ENCODE peak calls at places on chromosomes 2 and 18, in nine cellular contexts. U is adrenal gland, J is HAP-1, R is Peyer's patch, M is small intestine, V is psoas muscle, S is transverse colon, O is NT2/D1, X is breast epithelium. W is an unnamed sample.

GRCh38 chr2:234003972-234004617 is 46.4 kb upstream of the SPP2 start:
- DNase-seq in M (no peak), J (no peak), O (no peak), S (no peak), U (peak; percentile 57), V (peak; percentile 53), X (peak; percentile 72), R (no peak), W (no peak)

GRCh38 chr18:11983592-11983991 is 2.3 kb downstream of the IMPA2 start:
- DNase-seq in S (peak; percentile 45), J (peak; percentile 58), M (no peak), V (no peak), O (no peak), X (no peak), R (no peak), U (peak; percentile 39), W (peak; percentile 60)

GRCh38 chr2:217958889-217959235 is 43.9 kb downstream of the TNS1 start:
- DNase-seq in U (peak; percentile 10), X (no peak), M (no peak), J (no peak), S (no peak), V (no peak), R (no peak), O (no peak), W (peak; percentile 41)

GRCh38 chr2:170715932-170716777 is 1.0 kb downstream of the SP5 start:
- DNase-seq in R (no peak), S (peak; percentile 13), X (no peak), V (no peak), O (no peak), J (no peak), M (peak; percentile 18), U (no peak), W (peak; percentile 69)

GRCh38 chr18:9535430-9535972 is 60.2 kb downstream of the RALBP1 start:
- DNase-seq in O (no peak), J (no peak), S (no peak), V (peak; percentile 24), X (no peak), M (no peak), U (peak; percentile 83), R (no peak), W (no peak)

GRCh38 chr2:9763356-9764152 is 79.7 kb upstream of the TAF1B start:
- DNase-seq in O (no peak), V (no peak), S (no peak), R (no peak), U (peak; percentile 56), J (no peak), X (no peak), M (no peak), W (no peak)

GRCh38 chr2:128304330-128304714 is 14.3 kb downstream of the HS6ST1 start:
- DNase-seq in R (no peak), V (peak; percentile 4), J (no peak), O (no peak), X (no peak), U (no peak), S (no peak), M (no peak), W (peak; percentile 53)

GRCh38 chr2:220147590-220147989 is 520.2 kb downstream of the SLC4A3 start:
- DNase-seq in R (no peak), X (no peak), V (no peak), U (no peak), J (no peak), S (no peak), M (no peak), O (no peak), W (no peak)

GRCh38 chr2:179642462-179642861 is 218.9 kb downstream of the ZNF385B start:
- DNase-seq in O (no peak), V (no peak), S (no peak), U (no peak), R (no peak), M (no peak), J (no peak), X (no peak), W (no peak)

GRCh38 chr18:25661836-25662235 is 309.9 kb upstream of the ZNF521 start:
- DNase-seq in R (no peak), X (no peak), M (no peak), O (no peak), J (no peak), V (no peak), U (no peak), S (no peak), W (no peak)

GRCh38 chr2:855177-855576 is 95.5 kb upstream of the SNTG2 start:
- DNase-seq in R (no peak), M (no peak), X (no peak), S (no peak), V (no peak), J (no peak), U (no peak), O (no peak), W (no peak)

GRCh38 chr2:129502781-129503180 is 476.7 kb upstream of the RAB6C start:
- DNase-seq in S (no peak), J (no peak), V (no peak), M (no peak), X (no peak), U (no peak), R (no peak), O (no peak), W (no peak)

GRCh38 chr18:12455511-12455910 is 47.8 kb downstream of the PRELID3A start:
- DNase-seq in X (no peak), U (no peak), O (no peak), M (no peak), V (no peak), R (no peak), J (no peak), S (no peak), W (no peak)

GRCh38 chr18:79988925-79989361 is 580 bp upstream of the TXNL4A start:
- DNase-seq in R (peak; percentile 43), V (peak; percentile 36), M (no peak), U (peak; percentile 82), S (peak; percentile 42), O (no peak), J (peak; percentile 32), X (peak; percentile 57), W (peak; percentile 77)

GRCh38 chr2:54404270-54404669 is 51.9 kb upstream of the SPTBN1 start:
- DNase-seq in X (no peak), M (no peak), J (no peak), O (no peak), S (no peak), R (no peak), V (no peak), U (no peak), W (no peak)

GRCh38 chr2:113707106-113707505 is 49.3 kb downstream of the SLC35F5 start:
- DNase-seq in U (no peak), O (no peak), J (no peak), R (no peak), V (no peak), M (peak; percentile 48), S (no peak), X (no peak), W (no peak)

GRCh38 chr2:188519133-188519532 is 227.5 kb downstream of the GULP1 start:
- DNase-seq in V (no peak), S (no peak), U (no peak), J (no peak), O (no peak), X (no peak), R (no peak), M (no peak), W (no peak)

GRCh38 chr2:79554899-79555298 is 42.0 kb downstream of the CTNNA2 start:
- DNase-seq in R (no peak), O (peak; percentile 15), J (no peak), M (no peak), V (no peak), U (no peak), X (no peak), S (no peak), W (no peak)
- H3K9me3 ChIP-seq in R (no peaks in the 10 kb centered on the region), O (peaks cover 45% of the 10 kb centered on the region), J (no peaks in the 10 kb centered on the region), M (no peaks in the 10 kb centered on the region), V (no peaks in the 10 kb centered on the region), U (no peaks in the 10 kb centered on the region), X (peaks cover 41% of the 10 kb centered on the region), S (peaks cover 6% of the 10 kb centered on the region), W (no peaks in the 10 kb centered on the region)

GRCh38 chr2:181123798-181124217 is 143.4 kb downstream of the UBE2E3 start:
- DNase-seq in J (no peak), O (no peak), M (peak; percentile 57), R (peak; percentile 35), S (peak; percentile 17), U (no peak), V (no peak), X (no peak), W (no peak)

GRCh38 chr2:181122601-181123000 is 142.2 kb downstream of the UBE2E3 start:
- DNase-seq in J (no peak), S (no peak), X (no peak), U (no peak), R (no peak), V (no peak), O (no peak), M (no peak), W (no peak)

GRCh38 chr2:181126311-181126710 is 145.9 kb downstream of the UBE2E3 start:
- DNase-seq in J (no peak), X (no peak), R (no peak), S (no peak), U (no peak), O (no peak), M (no peak), V (no peak), W (no peak)

GRCh38 chr2:181125364-181125763 is 145.0 kb downstream of the UBE2E3 start:
- DNase-seq in J (no peak), U (no peak), O (no peak), S (no peak), R (no peak), X (no peak), V (no peak), M (no peak), W (no peak)

DNA sequence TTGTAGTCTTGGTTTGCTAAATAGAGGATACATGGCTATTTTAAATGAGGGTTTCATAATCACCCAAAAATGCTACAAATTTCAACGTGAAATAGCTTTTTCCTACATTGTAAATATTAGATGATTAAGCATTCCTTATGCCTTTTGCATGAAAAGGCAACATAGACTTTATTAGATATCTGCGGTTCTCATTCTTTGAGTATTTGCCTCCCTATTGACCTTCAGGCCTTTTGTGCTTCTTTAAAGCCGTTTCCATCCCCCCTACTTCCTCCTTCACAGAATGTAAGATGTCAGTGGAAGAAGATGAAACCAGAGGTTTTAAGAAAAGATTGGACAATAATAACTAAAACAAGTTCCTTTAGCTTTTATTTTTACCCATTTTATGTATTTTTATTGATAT is 144.1 kb downstream of the UBE2E3 start:
- DNase-seq in U (no peak), M (no peak), R (no peak), V (no peak), X (no peak), O (no peak), J (no peak), S (no peak), W (no peak)
- H3K4me3 ChIP-seq in U (no peak overlapping the region), M (no peak overlapping the region), R (no peak overlapping the region), V (no peak overlapping the region), X (no peak overlapping the region), O (no peak overlapping the region), J (no peak overlapping the region), S (no peak overlapping the region), W (no peak overlapping the region)

GRCh38 chr2:210792000-210792399 is 235.6 kb downstream of the CPS1 start:
- DNase-seq in V (no peak), R (no peak), S (no peak), M (no peak), O (no peak), J (no peak), U (peak; percentile 13), X (no peak), W (no peak)

GRCh38 chr2:210795506-210795905 is 239.1 kb downstream of the CPS1 start:
- DNase-seq in R (no peak), M (no peak), O (no peak), V (no peak), X (no peak), J (no peak), S (no peak), U (no peak), W (no peak)
- H3K9me3 ChIP-seq in R (no peaks in the 10 kb centered on the region), M (no peaks in the 10 kb centered on the region), O (no peaks in the 10 kb centered on the region), V (no peaks in the 10 kb centered on the region), X (no peaks in the 10 kb centered on the region), J (no peaks in the 10 kb centered on the region), S (no peaks in the 10 kb centered on the region), U (no peaks in the 10 kb centered on the region), W (peaks cover under 1% of the 10 kb centered on the region)

GRCh38 chr2:111119004-111119846 is 1.5 kb upstream of the BCL2L11 start:
- DNase-seq in U (no peak), V (no peak), X (no peak), O (no peak), R (peak; percentile 40), J (no peak), S (peak; percentile 50), M (peak; percentile 54), W (peak; percentile 68)
- H3K4me3 ChIP-seq in U (no peak overlapping the region), V (peak overlapping the region; percentile 84), X (peak overlapping the region; percentile 82), O (peak overlapping the region; percentile 67), R (peak overlapping the region; percentile 92), J (no peak overlapping the region), S (peak overlapping the region; percentile 73), M (peak overlapping the region; percentile 35), W (peak overlapping the region; percentile 44)

W was measured in sigmoid colon.